ENCODE peak calls at places on chromosome 18, in nine cellular contexts. S is uterus, T is adrenal gland, B is stomach, K is breast epithelium, F is ovary, I is heart left ventricle, W is transverse colon, L is A549. O is an unnamed sample.

GRCh38 chr18:59005266-59005665 is 134.4 kb upstream of the SEC11C start:
- DNase-seq in S (peak; percentile 36), T (no peak), B (no peak), K (no peak), F (no peak), I (peak; percentile 73), W (no peak), L (peak; percentile 39), O (peak; percentile 77)

GRCh38 chr18:37476182-37476581 is 89.4 kb downstream of the CELF4 start:
- DNase-seq in S (no peak), T (peak; percentile 22), B (no peak), K (no peak), F (peak; percentile 56), I (no peak), W (peak; percentile 18), L (peak; percentile 9), O (peak; percentile 49)

GRCh38 chr18:79524181-79525078 is 128.7 kb downstream of the NFATC1 start:
- DNase-seq in S (peak; percentile 12), T (peak; percentile 11), B (no peak), K (peak; percentile 37), F (peak; percentile 33), I (peak; percentile 17), W (no peak), L (no peak), O (peak; percentile 12)

GRCh38 chr18:25284861-25285574 is 66.9 kb downstream of the ZNF521 start:
- DNase-seq in S (peak; percentile 61), T (no peak), B (no peak), K (no peak), F (peak; percentile 43), I (peak; percentile 32), W (no peak), L (no peak), O (no peak)

GRCh38 chr18:31680836-31681568 is 3.4 kb downstream of the B4GALT6 start:
- DNase-seq in S (no peak), T (no peak), B (no peak), K (no peak), F (no peak), I (no peak), W (no peak), L (peak; percentile 37), O (no peak)

GRCh38 chr18:63788447-63789096 is 13.4 kb downstream of the SERPINB7 start:
- DNase-seq in S (no peak), T (no peak), B (peak; percentile 27), K (no peak), F (no peak), I (no peak), W (no peak), L (peak; percentile 2), O (no peak)

GRCh38 chr18:53534695-53535094 is 689.8 kb downstream of the MBD2 start:
- DNase-seq in S (no peak), T (peak; percentile 26), B (no peak), K (no peak), F (peak; percentile 36), I (peak; percentile 21), W (no peak), L (no peak), O (peak; percentile 45)

GRCh38 chr18:39788395-39788794 is 2166.6 kb upstream of the PIK3C3 start:
- DNase-seq in S (no peak), T (no peak), B (no peak), K (no peak), F (no peak), I (no peak), W (no peak), L (no peak), O (no peak)

GRCh38 chr18:24947521-24948305 is 404.3 kb downstream of the ZNF521 start:
- DNase-seq in S (no peak), T (no peak), B (no peak), K (no peak), F (no peak), I (no peak), W (no peak), L (no peak), O (no peak)

GRCh38 chr18:79607361-79607930 is 72.2 kb upstream of the CTDP1 start:
- DNase-seq in S (peak; percentile 8), T (no peak), B (no peak), K (no peak), F (peak; percentile 31), I (peak; percentile 16), W (no peak), L (no peak), O (no peak)

GRCh38 chr18:901769-902168 is 2.9 kb upstream of the ADCYAP1 start:
- DNase-seq in S (no peak), T (no peak), B (no peak), K (no peak), F (no peak), I (no peak), W (no peak), L (no peak), O (no peak)

GRCh38 chr18:3294435-3295080 is 32.6 kb downstream of the MYL12B start:
- DNase-seq in S (no peak), T (no peak), B (no peak), K (no peak), F (no peak), I (no peak), W (no peak), L (no peak), O (no peak)

GRCh38 chr18:3293196-3293951 is 31.4 kb downstream of the MYL12B start:
- DNase-seq in S (no peak), T (no peak), B (no peak), K (no peak), F (no peak), I (no peak), W (no peak), L (no peak), O (no peak)

DNA sequence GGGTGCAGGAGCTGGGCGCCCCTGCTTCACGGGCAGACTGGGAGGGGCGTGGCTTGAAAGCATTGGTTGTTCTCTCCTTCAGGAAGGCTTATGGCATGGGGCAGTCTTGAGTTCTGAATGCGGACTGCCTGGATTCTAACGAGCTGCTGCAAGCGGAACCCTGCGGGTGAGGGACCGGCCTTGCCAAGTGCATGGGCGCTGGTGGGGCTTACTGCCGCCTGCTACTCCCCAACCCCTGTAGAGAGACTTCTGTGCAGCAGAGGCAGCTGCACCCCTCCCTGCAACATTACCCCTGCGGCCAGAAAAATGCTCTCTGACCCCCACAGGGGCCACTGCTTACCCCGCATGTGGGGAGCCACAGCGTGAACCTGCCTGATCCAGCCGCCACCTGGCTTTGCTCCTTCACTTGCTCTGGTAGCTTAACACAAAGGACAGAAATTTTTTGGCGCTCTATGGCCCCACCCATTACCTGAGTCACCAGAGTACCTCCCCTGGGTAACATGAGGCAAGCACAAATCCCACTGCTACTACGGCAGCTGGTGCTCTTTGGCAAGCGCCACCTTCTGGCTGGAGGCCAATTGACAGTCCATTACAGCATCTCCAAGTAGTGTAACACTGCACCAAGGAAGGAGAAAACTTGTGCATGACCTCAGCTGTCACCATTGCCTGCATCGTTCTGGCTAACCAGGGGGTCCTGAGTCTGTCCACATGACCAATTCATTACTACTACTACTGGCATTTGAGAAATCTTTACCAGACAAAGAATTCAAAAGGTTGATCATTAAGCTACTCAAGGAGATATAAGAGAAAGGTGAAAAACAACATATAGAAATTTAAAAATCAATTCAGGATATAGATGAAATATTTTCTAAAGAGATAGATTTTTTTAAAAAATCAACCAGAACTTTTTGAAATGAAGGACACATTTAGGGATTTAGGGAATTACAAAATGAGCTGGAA is 35.4 kb downstream of the MYL12B start:
- DNase-seq in S (peak; percentile 73), T (peak; percentile 91), B (peak; percentile 94), K (peak; percentile 96), F (peak; percentile 75), I (peak; percentile 76), W (peak; percentile 93), L (peak; percentile 34), O (peak; percentile 96)
- TF ChIP-seq POLR2A in S (no peak), T (peak; percentile 66), B (no peak), K (no peak), F (no peak), I (no peak), W (no peak), L (peak; percentile 47), O (no peak)

DNA sequence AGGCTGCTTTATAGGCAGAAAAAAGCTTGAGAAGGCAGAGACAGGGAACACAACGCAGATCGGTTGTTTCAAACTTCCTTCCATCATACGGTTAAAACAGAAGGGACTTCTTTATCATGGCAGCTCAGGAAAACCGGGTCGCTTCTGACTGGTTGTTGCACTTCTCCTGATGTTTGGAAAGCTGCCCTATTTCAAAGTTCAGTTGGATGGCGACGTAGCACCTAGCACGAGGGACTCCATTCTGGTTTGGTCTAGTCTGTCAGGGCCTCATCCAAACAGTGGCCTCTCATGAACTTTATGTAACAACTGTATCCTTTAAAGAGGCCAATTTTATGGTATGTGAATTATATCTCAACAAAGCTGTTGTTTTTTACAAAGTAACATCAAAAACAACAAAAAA is 210.1 kb upstream of the RAB12 start:
- DNase-seq in S (no peak), T (no peak), B (no peak), K (no peak), F (no peak), I (no peak), W (no peak), L (no peak), O (no peak)
- H3K4me3 ChIP-seq in S (no peak overlapping the region), T (no peak overlapping the region), B (no peak overlapping the region), K (no peak overlapping the region), F (no peak overlapping the region), I (no peak overlapping the region), W (no peak overlapping the region), L (no peak overlapping the region), O (no peak overlapping the region)

DNA sequence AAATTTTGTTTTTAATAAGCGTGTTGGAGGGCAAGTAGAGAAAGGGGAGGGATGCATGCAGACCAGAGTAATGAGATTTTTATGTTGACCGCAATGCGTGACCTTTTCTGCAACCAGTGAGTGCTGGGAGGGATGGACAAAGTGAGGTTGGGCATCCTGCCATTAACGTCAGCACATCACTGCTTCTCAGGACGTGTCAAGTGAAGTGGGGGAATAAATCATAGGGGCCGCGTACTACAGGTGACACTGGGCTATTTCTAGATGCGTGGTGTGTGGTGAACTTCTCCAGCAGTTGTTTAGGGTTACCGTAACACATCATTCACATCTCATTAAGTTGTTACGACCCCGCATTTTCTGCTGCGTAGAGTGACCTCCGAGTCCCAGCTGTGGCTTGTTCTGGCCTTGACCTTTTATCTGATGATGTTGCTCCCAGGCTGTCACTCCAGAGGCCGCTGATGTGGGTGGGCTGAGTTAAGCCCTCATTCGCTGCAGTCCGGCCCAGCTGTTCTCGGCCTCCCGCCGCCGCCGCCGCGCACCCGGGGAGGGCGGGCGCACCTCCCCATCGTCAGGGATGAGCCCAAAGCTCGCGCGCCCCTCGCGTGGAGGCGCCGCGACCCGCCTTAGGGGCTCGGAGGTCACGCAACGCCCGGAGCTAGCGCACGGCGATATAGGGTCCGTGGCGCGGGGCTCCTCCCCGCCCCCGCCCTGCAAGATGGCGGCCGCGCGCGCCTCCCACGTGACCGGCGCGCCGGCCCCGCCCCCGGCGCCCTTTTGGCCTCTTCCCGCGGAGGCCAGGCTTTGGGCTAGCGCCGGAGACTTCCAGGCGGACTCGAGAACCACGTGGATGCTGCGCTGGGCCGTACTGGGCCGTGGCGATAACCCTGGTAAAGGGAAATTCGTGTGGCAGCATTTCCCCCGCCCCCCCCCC is 3.5 kb downstream of the ZCCHC2 start:
- DNase-seq in S (peak; percentile 81), T (peak; percentile 86), B (peak; percentile 87), K (no peak), F (peak; percentile 91), I (peak; percentile 89), W (peak; percentile 84), L (peak; percentile 54), O (peak; percentile 88)
- TF ChIP-seq POLR2A in S (peak; percentile 74), T (peak; percentile 74), B (no peak), K (peak; percentile 53), F (peak; percentile 85), I (peak; percentile 79), W (peak; percentile 73), L (peak; percentile 54), O (peak; percentile 27)

DNA sequence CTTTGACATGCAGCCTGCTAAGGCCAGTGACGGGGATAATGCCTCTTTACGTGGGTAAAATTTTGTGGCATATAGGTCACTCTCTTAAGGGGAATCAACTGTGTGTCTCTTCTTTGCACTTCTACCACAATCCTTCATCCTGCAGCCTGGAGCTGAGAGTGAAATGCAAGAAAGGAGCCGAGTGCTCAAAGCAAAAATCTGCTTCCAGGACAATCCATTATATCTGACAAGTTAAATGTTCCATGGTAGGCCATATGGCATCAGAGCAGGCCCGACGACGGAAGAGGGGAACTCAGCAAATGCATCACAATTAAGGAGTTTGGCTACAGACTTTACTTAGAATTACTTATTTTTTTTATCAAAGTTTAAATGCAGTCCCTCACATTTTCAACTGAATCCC is 171.2 kb downstream of the TCF4 start:
- DNase-seq in S (no peak), T (no peak), B (no peak), K (no peak), F (no peak), I (no peak), W (no peak), L (no peak), O (no peak)
- H3K4me3 ChIP-seq in S (no peak overlapping the region), T (no peak overlapping the region), B (no peak overlapping the region), K (no peak overlapping the region), F (no peak overlapping the region), I (no peak overlapping the region), W (no peak overlapping the region), L (no peak overlapping the region), O (no peak overlapping the region)

O was measured in testis.